ENCODE peak calls at places on chromosomes 1 and 21, in six cellular contexts. J is IMR-90; B is CD8-positive, alpha-beta T cell; Y is AG04450; Z is upper lobe of left lung; M is bronchial epithelial cell. C is an unnamed sample. For H3K27me3, the result is how much of the 10 kb centered on the place peaks cover.

GRCh38 chr1:191174298-191174697 is 696.6 kb upstream of the BRINP3 start:
- DNase-seq in M (no peak), Z (no peak), J (peak), Y (no peak), B (no peak), C (no peak)

GRCh38 chr1:8598060-8598724 is 219.2 kb downstream of the RERE start:
- DNase-seq in M (peak), J (peak), B (no peak), Y (no peak), Z (no peak), C (no peak)

GRCh38 chr1:162062542-162063015 is 6.9 kb upstream of the NOS1AP start:
- DNase-seq in Z (no peak), Y (peak), J (peak), M (no peak), B (no peak), C (no peak)

GRCh38 chr1:222171005-222171404 is 376.9 kb downstream of the HHIPL2 start:
- DNase-seq in M (peak), Y (no peak), B (no peak), J (peak), Z (no peak), C (peak)

GRCh38 chr1:28437260-28437923 is 67.9 kb downstream of the PHACTR4 start:
- DNase-seq in B (no peak), J (peak), Z (peak), Y (no peak), M (peak), C (peak)

GRCh38 chr21:27636671-27637070 is 669.8 kb upstream of the ADAMTS5 start:
- DNase-seq in M (peak), B (no peak), Z (no peak), J (no peak), Y (no peak), C (no peak)

GRCh38 chr1:52532732-52533327 is 20.1 kb downstream of the TUT4 start:
- DNase-seq in Z (no peak), B (no peak), Y (no peak), J (no peak), M (no peak), C (no peak)

GRCh38 chr1:4170953-4171352 is 270.9 kb upstream of the C1orf174 start:
- DNase-seq in Y (no peak), M (no peak), Z (no peak), B (no peak), J (no peak), C (no peak)

GRCh38 chr1:54294846-54295245 is 94.9 kb downstream of the MRPL37 start:
- DNase-seq in B (no peak), J (peak), Y (no peak), Z (no peak), M (no peak), C (no peak)

GRCh38 chr1:205053296-205053695 is 10.3 kb downstream of the CNTN2 start:
- DNase-seq in Z (no peak), Y (no peak), B (no peak), M (no peak), J (no peak), C (no peak)

GRCh38 chr1:16164821-16165364 is 9.0 kb upstream of the EPHA2 start:
- DNase-seq in Y (no peak), B (no peak), J (no peak), M (no peak), Z (no peak), C (no peak)

GRCh38 chr1:95018602-95019369 is 54.0 kb downstream of the ALG14 start:
- DNase-seq in M (peak), Y (no peak), J (peak), B (no peak), Z (peak), C (peak)

GRCh38 chr1:3219005-3219724 is 150.2 kb downstream of the PRDM16 start:
- DNase-seq in J (no peak), Y (no peak), M (peak), Z (peak), B (no peak), C (peak)

GRCh38 chr1:46556822-46557221 is 5.4 kb upstream of the KNCN start:
- DNase-seq in J (peak), M (peak), B (no peak), Y (no peak), Z (no peak), C (peak)

GRCh38 chr1:71561729-71562128 is 480.9 kb upstream of the ZRANB2 start:
- DNase-seq in B (no peak), Y (peak), J (peak), Z (no peak), M (peak), C (peak)

GRCh38 chr1:160061376-160062100 is 8.4 kb downstream of the KCNJ10 start:
- DNase-seq in B (no peak), Y (no peak), M (peak), J (no peak), Z (no peak), C (no peak)

GRCh38 chr1:27488523-27489138 is 1.3 kb downstream of the WASF2 start:
- DNase-seq in Y (no peak), Z (no peak), J (peak), M (peak), B (no peak), C (peak)

GRCh38 chr1:222006715-222007114 is 264.8 kb upstream of the DUSP10 start:
- DNase-seq in Z (no peak), J (no peak), Y (no peak), B (no peak), M (no peak), C (no peak)

GRCh38 chr1:81717230-81717629 is 83.5 kb upstream of the ADGRL2 start:
- DNase-seq in Y (no peak), B (no peak), Z (no peak), M (peak), J (no peak), C (peak)

GRCh38 chr1:46410156-46411009 is 16.3 kb downstream of the FAAH start:
- DNase-seq in B (no peak), Z (no peak), Y (no peak), M (no peak), J (peak), C (no peak)

GRCh38 chr1:85061711-85062424 is 13.6 kb upstream of the MCOLN3 start:
- DNase-seq in Z (peak), J (peak), B (peak), Y (peak), M (peak), C (peak)

GRCh38 chr1:3776231-3777030 is 3.9 kb downstream of the SMIM1 start:
- DNase-seq in M (no peak), Y (no peak), B (no peak), J (no peak), Z (peak), C (no peak)

GRCh38 chr1:117561071-117561470 is 44.8 kb upstream of the TENT5C start:
- DNase-seq in Y (no peak), M (no peak), J (no peak), B (no peak), Z (no peak), C (no peak)

GRCh38 chr1:177343445-177343844 is 172.7 kb downstream of the BRINP2 start:
- DNase-seq in Z (no peak), J (no peak), Y (no peak), B (no peak), M (no peak), C (no peak)

GRCh38 chr21:41460578-41461527 is 34.8 kb downstream of the MX1 start:
- DNase-seq in J (peak), M (peak), Y (peak), B (peak), Z (peak), C (peak)

GRCh38 chr1:157170677-157171515 is 32.7 kb upstream of the ETV3 start:
- DNase-seq in J (no peak), M (peak), B (no peak), Y (no peak), Z (no peak), C (peak)

GRCh38 chr1:21317035-21317689 is 26.9 kb upstream of the ECE1 start:
- DNase-seq in J (peak), Z (peak), B (no peak), Y (no peak), M (no peak), C (no peak)

GRCh38 chr1:245160288-245160687 is 5.5 kb downstream of the KIF26B start:
- DNase-seq in B (no peak), M (no peak), Y (no peak), J (no peak), Z (no peak), C (no peak)

GRCh38 chr1:109822749-109823542 is 59.2 kb upstream of the EPS8L3 start:
- DNase-seq in B (no peak), M (no peak), Y (no peak), J (no peak), Z (no peak), C (no peak)

GRCh38 chr1:172637522-172637921 is 21.4 kb upstream of the FASLG start:
- DNase-seq in J (peak), Z (no peak), M (peak), B (no peak), Y (peak), C (peak)

GRCh38 chr1:11641776-11642305 is 12.4 kb downstream of the FBXO2 start:
- DNase-seq in Z (no peak), B (no peak), Y (no peak), J (no peak), M (no peak), C (no peak)

GRCh38 chr21:32329776-32330175 is 31.1 kb downstream of the MRAP start:
- DNase-seq in J (peak), M (peak), Y (no peak), B (no peak), Z (no peak), C (peak)

GRCh38 chr1:109249654-109250401 is 489 bp downstream of the CELSR2 start:
- DNase-seq in Y (no peak), B (no peak), M (no peak), Z (no peak), J (no peak), C (no peak)

GRCh38 chr1:165738794-165739193 is 29.9 kb downstream of the TMCO1 start:
- DNase-seq in Y (no peak), J (no peak), M (no peak), B (no peak), Z (no peak), C (no peak)

GRCh38 chr1:188769181-188769580 is 1708.5 kb downstream of the BRINP3 start:
- DNase-seq in M (no peak), Y (no peak), Z (no peak), B (no peak), J (no peak), C (no peak)

GRCh38 chr1:3545363-3546047 is 65.8 kb downstream of the MEGF6 start:
- DNase-seq in M (no peak), B (no peak), Z (no peak), Y (no peak), J (peak), C (no peak)

GRCh38 chr1:222266223-222267215 is 281.4 kb downstream of the HHIPL2 start:
- DNase-seq in M (peak), Y (no peak), B (no peak), J (no peak), Z (no peak), C (no peak)

GRCh38 chr1:100832676-100833469 is 61.8 kb downstream of the EXTL2 start:
- DNase-seq in Y (no peak), M (no peak), J (no peak), Z (no peak), B (no peak), C (no peak)

GRCh38 chr1:100835866-100836842 is 58.5 kb downstream of the EXTL2 start:
- DNase-seq in B (no peak), Y (no peak), Z (no peak), M (peak), J (peak), C (no peak)

DNA sequence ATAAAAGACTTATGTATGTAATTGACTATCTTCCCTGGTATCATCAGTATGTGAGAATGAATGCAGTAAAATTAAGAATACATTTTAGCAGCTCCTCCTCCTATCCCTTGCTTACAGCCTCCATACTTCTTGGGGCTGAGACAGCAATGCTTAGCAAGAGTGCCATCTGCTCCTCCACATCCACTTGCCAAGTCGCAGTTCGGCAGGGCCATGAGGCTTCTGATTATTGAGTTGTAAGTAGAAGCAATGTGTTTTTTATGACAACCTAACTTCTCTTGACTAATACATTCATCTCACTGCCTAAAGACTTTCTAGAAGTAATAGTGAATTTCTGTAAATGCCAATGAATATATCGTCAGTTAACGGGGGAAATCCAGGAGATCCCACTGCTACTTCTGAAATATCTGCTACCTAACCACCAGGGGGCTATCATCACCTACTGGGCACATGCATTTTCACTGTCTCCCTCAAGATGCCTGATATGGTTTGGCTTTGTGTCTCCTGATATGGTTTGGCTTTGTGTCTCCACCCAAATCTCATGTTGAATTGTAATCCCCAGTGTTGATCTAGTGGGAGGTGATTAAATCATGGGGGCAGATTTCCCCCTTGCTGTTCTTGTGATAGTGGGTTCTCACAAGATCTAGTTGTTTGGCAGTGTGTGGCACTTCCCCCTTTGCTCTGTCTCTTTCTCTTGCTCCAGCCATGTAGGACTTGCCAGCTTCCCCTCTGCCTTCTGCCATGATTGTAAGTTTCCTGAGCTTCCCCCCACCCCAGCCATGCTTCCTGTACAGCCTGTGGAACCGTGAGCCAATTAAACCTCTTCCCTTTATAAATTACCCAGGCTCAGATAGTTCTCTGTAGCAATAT is 59.6 kb downstream of the EXTL2 start:
- DNase-seq in B (no peak), Z (no peak), M (no peak), Y (no peak), J (peak), C (peak)
- TF ChIP-seq CTCF in B (peak), Z (peak), M (no peak), Y (peak), J (peak), C (peak)

DNA sequence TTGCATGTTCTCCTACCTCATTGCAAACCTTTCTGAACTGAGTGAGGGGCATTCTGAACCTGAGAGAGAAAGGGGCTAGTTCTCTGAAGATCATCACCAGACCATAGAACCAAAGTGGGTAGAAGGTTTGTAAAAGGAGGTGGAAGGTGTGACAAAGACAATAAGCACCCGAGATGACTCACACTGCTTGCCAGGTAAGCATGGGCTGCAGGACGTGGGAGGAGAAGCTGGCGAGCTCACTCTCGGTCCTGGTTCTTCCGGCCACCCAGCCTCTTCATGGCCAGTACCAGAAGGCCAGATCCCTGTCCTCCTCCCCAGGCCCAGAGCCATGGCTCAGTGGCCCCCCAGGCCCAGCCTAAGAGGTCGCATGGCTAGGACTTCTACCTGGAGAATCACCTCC is 128.3 kb downstream of the TMEM53 start:
- DNase-seq in J (no peak), B (no peak), Z (no peak), Y (no peak), M (peak), C (peak)
- H3K27me3 ChIP-seq in J (half or more), B (under half), Z (under half), Y (under half), M (under half), C (under half)

DNA sequence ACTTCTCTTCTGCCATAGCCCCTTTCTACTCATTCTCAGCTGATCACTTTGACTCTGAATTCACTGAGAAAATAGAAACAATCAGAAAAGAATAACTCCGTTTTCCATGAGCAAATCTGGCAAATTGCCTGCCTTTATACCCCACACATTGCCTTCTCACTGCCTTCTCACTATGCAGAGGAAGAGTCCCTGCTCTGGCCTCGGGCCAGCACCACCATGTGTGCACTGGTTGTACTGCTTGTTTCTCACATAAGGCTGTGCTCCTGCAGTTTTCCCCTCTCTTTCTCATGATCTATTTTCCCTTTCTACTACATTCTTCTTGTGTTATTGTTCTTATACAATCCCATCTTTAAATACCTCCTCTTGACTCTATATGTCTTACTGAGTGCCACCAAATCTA is 2.3 kb upstream of the HMGCS2 start:
- DNase-seq in Z (no peak), M (no peak), J (peak), B (no peak), Y (no peak), C (no peak)
- TF ChIP-seq CTCF in Z (no peak), M (no peak), J (no peak), B (no peak), Y (no peak), C (no peak)

GRCh38 chr1:41386190-41386518 is 24.9 kb downstream of the FOXO6 start:
- DNase-seq in Y (no peak), Z (no peak), B (no peak), M (no peak), J (no peak), C (no peak)
- H3K27me3 ChIP-seq in Y (half or more), Z (under half), B (under half), M (under half), J (half or more), C (under half)

DNA sequence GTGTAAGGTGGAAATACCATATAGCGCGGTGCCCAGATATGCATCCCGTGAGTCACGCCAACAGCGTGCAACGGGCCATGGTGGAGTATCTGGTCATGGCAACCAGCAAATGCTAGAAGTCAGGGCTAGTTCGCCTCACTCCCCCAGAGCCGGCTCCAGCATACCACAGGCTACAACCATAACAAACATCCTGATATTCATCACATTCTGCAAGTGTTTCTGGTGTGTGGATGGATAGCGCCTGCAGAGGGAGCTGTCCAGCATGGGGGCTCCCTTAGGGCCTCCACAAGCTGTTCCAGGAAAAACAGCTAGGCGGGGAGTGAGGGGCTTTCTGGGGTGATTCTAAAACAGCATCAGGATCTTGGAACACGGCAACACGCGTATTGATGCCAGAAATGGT is 6.8 kb downstream of the C1orf198 start:
- DNase-seq in M (no peak), Z (no peak), Y (no peak), B (no peak), J (no peak), C (no peak)
- TF ChIP-seq CTCF in M (no peak), Z (no peak), Y (peak), B (no peak), J (no peak), C (no peak)

GRCh38 chr1:158357441-158357840 is 3.7 kb downstream of the CD1E start:
- DNase-seq in Z (no peak), J (no peak), M (no peak), B (no peak), Y (no peak), C (no peak)

GRCh38 chr1:158355773-158356172 is 2.1 kb downstream of the CD1E start:
- DNase-seq in Z (no peak), J (no peak), B (no peak), M (no peak), Y (no peak), C (no peak)

GRCh38 chr1:158353333-158354038 is at the start of gene CD1E:
- DNase-seq in Z (no peak), B (no peak), J (no peak), Y (no peak), M (no peak), C (no peak)

DNA sequence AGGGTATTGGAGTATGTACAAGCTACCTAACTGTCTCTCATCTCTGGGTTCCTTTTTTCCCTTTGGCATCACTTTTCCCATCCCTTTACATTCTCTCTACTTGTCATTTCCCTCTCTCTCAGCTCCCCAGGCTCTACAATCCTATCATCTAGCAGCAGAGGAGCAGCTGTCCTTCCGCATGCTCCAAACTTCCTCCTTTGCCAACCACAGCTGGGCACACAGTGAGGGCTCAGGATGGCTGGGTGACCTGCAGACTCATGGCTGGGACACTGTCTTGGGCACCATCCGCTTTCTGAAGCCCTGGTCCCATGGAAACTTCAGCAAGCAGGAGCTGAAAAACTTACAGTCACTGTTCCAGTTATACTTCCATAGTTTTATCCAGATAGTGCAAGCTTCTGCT is 561 bp downstream of the CD1E start:
- DNase-seq in M (no peak), B (no peak), Z (no peak), J (no peak), Y (no peak), C (no peak)
- H3K27me3 ChIP-seq in M (under half), B (under half), Z (under half), J (under half), Y (under half), C (under half)

GRCh38 chr1:154993572-154994268 is at the start of gene LENEP:
- DNase-seq in Z (no peak), B (no peak), M (no peak), J (no peak), Y (no peak), C (no peak)

GRCh38 chr1:154998201-154998780 is 4.3 kb upstream of the ZBTB7B start:
- DNase-seq in Y (no peak), Z (no peak), M (no peak), J (no peak), B (no peak), C (no peak)

GRCh38 chr1:154992721-154993571 is 440 bp upstream of the LENEP start:
- DNase-seq in J (peak), Z (no peak), Y (no peak), M (peak), B (no peak), C (peak)

GRCh38 chr1:154996966-154997701 is 3.7 kb downstream of the LENEP start:
- DNase-seq in Z (no peak), M (no peak), Y (no peak), B (no peak), J (no peak), C (no peak)

GRCh38 chr1:154994269-154994977 is 1.0 kb downstream of the LENEP start:
- DNase-seq in Z (no peak), J (no peak), Y (no peak), M (no peak), B (no peak), C (no peak)
- TF ChIP-seq CTCF in Z (no peak), J (no peak), Y (no peak), M (no peak), B (no peak), C (no peak)